ENCODE peak calls at places on chromosomes 1 and 21, in four cellular contexts. One of them, this sample, is unnamed.

GRCh38 chr1:181044449-181044966 is 10.7 kb downstream of the MR1 start:
- DNase-seq in tibial nerve: no peak
- DNase-seq in psoas muscle: no peak
- DNase-seq in Caco-2: peak; percentile 85
- DNase-seq in this sample: no peak

GRCh38 chr1:66583021-66583420 is 49.1 kb downstream of the SGIP1 start:
- DNase-seq in tibial nerve: no peak
- DNase-seq in Caco-2: no peak
- DNase-seq in psoas muscle: no peak
- DNase-seq in this sample: no peak

GRCh38 chr1:175637917-175638316 is 105.5 kb downstream of the TNR start:
- DNase-seq in psoas muscle: no peak
- DNase-seq in tibial nerve: no peak
- DNase-seq in Caco-2: no peak
- DNase-seq in this sample: no peak

GRCh38 chr1:12067900-12068821 is 5.1 kb downstream of the TNFRSF8 start:
- DNase-seq in tibial nerve: no peak
- DNase-seq in psoas muscle: no peak
- DNase-seq in Caco-2: no peak
- DNase-seq in this sample: peak; percentile 47

GRCh38 chr1:25642710-25643109 is 26.1 kb downstream of the MAN1C1 start:
- DNase-seq in tibial nerve: no peak
- DNase-seq in Caco-2: no peak
- DNase-seq in psoas muscle: no peak
- DNase-seq in this sample: no peak

GRCh38 chr21:33578214-33578613 is 10.3 kb downstream of the DONSON start:
- DNase-seq in tibial nerve: no peak
- DNase-seq in Caco-2: no peak
- DNase-seq in psoas muscle: no peak
- DNase-seq in this sample: no peak

GRCh38 chr21:42237161-42237560 is 18.2 kb downstream of the ABCG1 start:
- DNase-seq in psoas muscle: peak; percentile 11
- DNase-seq in tibial nerve: no peak
- DNase-seq in Caco-2: no peak
- DNase-seq in this sample: no peak

GRCh38 chr1:75969550-75969949 is 37.3 kb upstream of the ASB17 start:
- DNase-seq in tibial nerve: no peak
- DNase-seq in Caco-2: no peak
- DNase-seq in psoas muscle: no peak
- DNase-seq in this sample: no peak

GRCh38 chr1:84122780-84123382 is 21.2 kb upstream of the PRKACB start:
- DNase-seq in tibial nerve: peak; percentile 67
- DNase-seq in Caco-2: peak; percentile 34
- DNase-seq in psoas muscle: no peak
- DNase-seq in this sample: peak; percentile 15

GRCh38 chr21:42566524-42567180 is 53.0 kb downstream of the SLC37A1 start:
- DNase-seq in psoas muscle: no peak
- DNase-seq in Caco-2: peak; percentile 23
- DNase-seq in tibial nerve: no peak
- DNase-seq in this sample: no peak

GRCh38 chr21:38955495-38955894 is 149.8 kb downstream of the ETS2 start:
- DNase-seq in tibial nerve: no peak
- DNase-seq in psoas muscle: no peak
- DNase-seq in Caco-2: no peak
- DNase-seq in this sample: no peak

GRCh38 chr21:36396314-36396713 is 11.1 kb downstream of the CHAF1B start:
- DNase-seq in Caco-2: no peak
- DNase-seq in tibial nerve: no peak
- DNase-seq in psoas muscle: no peak
- DNase-seq in this sample: no peak

GRCh38 chr1:115056395-115056798 is 26.8 kb downstream of the TSHB start:
- DNase-seq in psoas muscle: no peak
- DNase-seq in tibial nerve: no peak
- DNase-seq in Caco-2: peak; percentile 63
- DNase-seq in this sample: peak; percentile 42

GRCh38 chr1:41920658-41921057 is 1.9 kb upstream of the HIVEP3 start:
- DNase-seq in psoas muscle: no peak
- DNase-seq in Caco-2: no peak
- DNase-seq in tibial nerve: no peak
- DNase-seq in this sample: no peak

GRCh38 chr1:235953801-235954200 is 87.1 kb upstream of the LYST start:
- DNase-seq in tibial nerve: no peak
- DNase-seq in Caco-2: no peak
- DNase-seq in psoas muscle: no peak
- DNase-seq in this sample: no peak

GRCh38 chr1:24535021-24535424 is 20.9 kb upstream of the NCMAP start:
- DNase-seq in tibial nerve: no peak
- DNase-seq in Caco-2: no peak
- DNase-seq in psoas muscle: no peak
- DNase-seq in this sample: peak; percentile 84

GRCh38 chr1:163068716-163069115 is 445 bp upstream of the RGS4 start:
- DNase-seq in Caco-2: no peak
- DNase-seq in tibial nerve: no peak
- DNase-seq in psoas muscle: no peak
- DNase-seq in this sample: no peak
- H3K4me3 ChIP-seq in Caco-2: no peak overlapping the region
- H3K4me3 ChIP-seq in tibial nerve: peak overlapping the region; percentile 31
- H3K4me3 ChIP-seq in psoas muscle: peak overlapping the region; percentile 44
- H3K4me3 ChIP-seq in this sample: no peak overlapping the region

DNA sequence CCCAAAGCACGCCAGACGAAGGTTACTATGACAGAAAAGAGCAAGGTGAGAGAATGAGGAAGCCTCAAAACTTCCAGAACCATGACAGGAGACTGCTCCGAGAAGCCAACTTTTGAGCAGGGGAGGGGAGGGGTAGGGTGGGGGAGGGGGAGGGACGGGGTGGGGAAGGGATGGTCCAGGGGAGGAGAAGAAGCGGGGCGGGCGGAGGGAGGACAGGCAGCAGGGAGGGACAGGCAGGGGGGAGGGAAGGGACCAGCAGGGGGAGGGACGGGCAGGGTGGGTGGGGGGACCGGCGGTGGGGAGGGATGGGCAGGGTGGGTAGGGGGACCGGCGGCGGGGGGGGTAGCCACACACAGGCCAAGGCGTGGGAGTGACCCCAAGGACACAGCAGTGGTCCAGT is 2.0 kb downstream of the INTS11 start:
- DNase-seq in tibial nerve: no peak
- DNase-seq in Caco-2: no peak
- DNase-seq in psoas muscle: no peak
- DNase-seq in this sample: no peak
- H3K4me1 ChIP-seq in tibial nerve: peaks cover 31% of the 10 kb centered on the region
- H3K4me1 ChIP-seq in Caco-2: peaks cover 5% of the 10 kb centered on the region
- H3K4me1 ChIP-seq in psoas muscle: peaks cover 66% of the 10 kb centered on the region
- H3K4me1 ChIP-seq in this sample: peaks cover 10% of the 10 kb centered on the region

GRCh38 chr1:111541721-111542120 is 38.3 kb upstream of the ADORA3 start:
- DNase-seq in psoas muscle: no peak
- DNase-seq in tibial nerve: no peak
- DNase-seq in Caco-2: no peak
- DNase-seq in this sample: no peak
- H3K4me3 ChIP-seq in psoas muscle: no peak overlapping the region
- H3K4me3 ChIP-seq in tibial nerve: no peak overlapping the region
- H3K4me3 ChIP-seq in Caco-2: no peak overlapping the region
- H3K4me3 ChIP-seq in this sample: no peak overlapping the region

DNA sequence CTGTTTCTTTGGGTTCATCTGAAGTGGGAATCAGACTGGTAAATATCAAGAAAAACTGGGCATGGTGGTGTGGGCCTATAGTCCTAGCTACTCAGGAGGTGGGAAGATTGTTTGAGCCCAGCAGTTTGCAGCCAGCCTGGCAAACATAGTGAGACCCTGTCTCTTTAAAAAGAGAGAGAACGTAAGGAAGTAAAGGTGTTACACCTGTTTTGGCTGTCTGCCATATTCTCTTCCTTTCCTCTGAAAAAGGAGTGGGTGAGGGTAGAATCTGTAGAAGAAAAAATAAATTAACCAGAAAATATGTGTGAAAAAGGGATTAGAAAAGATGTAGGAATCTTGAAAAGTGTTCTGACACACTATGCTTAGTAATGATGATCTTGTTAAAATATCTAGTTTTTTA is 20.0 kb downstream of the AHCYL1 start:
- DNase-seq in Caco-2: no peak
- DNase-seq in psoas muscle: no peak
- DNase-seq in tibial nerve: no peak
- DNase-seq in this sample: no peak
- H3K4me1 ChIP-seq in Caco-2: peaks cover 28% of the 10 kb centered on the region
- H3K4me1 ChIP-seq in psoas muscle: peaks cover 69% of the 10 kb centered on the region
- H3K4me1 ChIP-seq in tibial nerve: peaks cover 29% of the 10 kb centered on the region
- H3K4me1 ChIP-seq in this sample: peaks cover 53% of the 10 kb centered on the region

DNA sequence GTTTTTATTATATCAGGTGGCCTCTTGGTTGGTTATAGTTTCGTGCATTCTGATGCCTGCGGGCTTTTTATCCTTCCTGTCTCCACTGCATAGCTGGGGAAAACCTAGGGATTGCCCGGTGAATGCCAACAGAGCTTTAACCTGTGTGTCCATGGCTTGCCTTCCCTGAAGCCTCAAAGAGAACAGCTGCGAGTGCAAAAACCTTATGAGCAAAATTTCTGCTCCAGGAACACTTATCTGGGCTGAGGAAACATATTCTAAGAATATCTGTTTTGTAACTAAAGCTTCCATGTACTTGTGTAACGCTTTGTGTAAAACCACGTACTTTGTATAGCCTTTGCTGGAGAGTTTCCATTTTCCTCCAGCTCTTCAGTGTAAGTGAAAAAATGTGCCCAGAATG is 7.2 kb downstream of the CNST start:
- DNase-seq in psoas muscle: no peak
- DNase-seq in Caco-2: no peak
- DNase-seq in tibial nerve: no peak
- DNase-seq in this sample: no peak
- H3K4me3 ChIP-seq in psoas muscle: peak overlapping the region; percentile 29
- H3K4me3 ChIP-seq in Caco-2: no peak overlapping the region
- H3K4me3 ChIP-seq in tibial nerve: no peak overlapping the region
- H3K4me3 ChIP-seq in this sample: no peak overlapping the region

GRCh38 chr1:67761730-67762129 is 71.5 kb downstream of the GNG12 start:
- DNase-seq in tibial nerve: no peak
- DNase-seq in psoas muscle: no peak
- DNase-seq in Caco-2: no peak
- DNase-seq in this sample: no peak

GRCh38 chr1:67766117-67766978 is 66.9 kb downstream of the GNG12 start:
- DNase-seq in psoas muscle: no peak
- DNase-seq in Caco-2: no peak
- DNase-seq in tibial nerve: peak; percentile 34
- DNase-seq in this sample: peak; percentile 51

GRCh38 chr1:67761054-67761453 is 72.2 kb downstream of the GNG12 start:
- DNase-seq in psoas muscle: no peak
- DNase-seq in Caco-2: no peak
- DNase-seq in tibial nerve: no peak
- DNase-seq in this sample: no peak

GRCh38 chr1:67767103-67767502 is 66.2 kb downstream of the GNG12 start:
- DNase-seq in Caco-2: no peak
- DNase-seq in tibial nerve: no peak
- DNase-seq in psoas muscle: no peak
- DNase-seq in this sample: no peak

DNA sequence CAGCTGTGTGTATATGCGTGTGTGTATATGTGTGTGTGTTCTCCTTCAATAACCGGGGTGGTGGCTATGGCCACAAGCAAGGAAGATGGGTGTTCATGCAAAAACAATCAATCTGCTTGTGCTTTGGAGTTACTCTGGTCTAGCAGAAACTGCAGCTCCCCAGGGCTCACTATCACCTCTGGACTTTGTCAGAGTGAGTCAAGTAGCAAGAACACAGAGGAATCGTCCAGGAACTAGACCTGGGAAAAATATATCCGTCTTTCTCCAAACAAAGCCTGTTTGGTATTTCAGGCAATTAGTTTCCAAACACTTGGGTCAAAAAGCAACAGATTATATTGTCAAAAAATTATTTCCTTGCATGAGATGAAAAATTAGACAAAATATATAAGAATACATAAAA is 68.6 kb downstream of the GNG12 start:
- DNase-seq in Caco-2: no peak
- DNase-seq in tibial nerve: no peak
- DNase-seq in psoas muscle: no peak
- DNase-seq in this sample: no peak
- H3K4me1 ChIP-seq in Caco-2: peaks cover 16% of the 10 kb centered on the region
- H3K4me1 ChIP-seq in tibial nerve: peaks cover 10% of the 10 kb centered on the region
- H3K4me1 ChIP-seq in psoas muscle: peaks cover 6% of the 10 kb centered on the region
- H3K4me1 ChIP-seq in this sample: peaks cover 2% of the 10 kb centered on the region